ENCODE peak calls at places on chromosome 10, in six cellular contexts. L is heart right ventricle, W is neural crest cell, R is type B pancreatic cell, Z is left lung, B is left ventricle myocardium inferior. E is an unnamed sample.

GRCh38 chr10:29598861-29599311 is 35.9 kb downstream of the SVIL start:
- DNase-seq in L (no peak), W (no peak), R (peak; percentile 29), Z (no peak), B (no peak), E (no peak)

GRCh38 chr10:25125151-25125550 is 49.6 kb upstream of the GPR158 start:
- DNase-seq in L (no peak), W (peak; percentile 50), R (no peak), Z (no peak), B (no peak), E (no peak)

GRCh38 chr10:72088879-72089585 is 681 bp upstream of the SPOCK2 start:
- DNase-seq in L (peak; percentile 59), W (no peak), R (no peak), Z (no peak), B (peak; percentile 62), E (no peak)

GRCh38 chr10:78263521-78263988 is 229.9 kb downstream of the RPS24 start:
- DNase-seq in L (no peak), W (no peak), R (no peak), Z (no peak), B (no peak), E (no peak)

GRCh38 chr10:123772645-123773508 is 106.7 kb downstream of the GPR26 start:
- DNase-seq in L (no peak), W (no peak), R (no peak), Z (no peak), B (no peak), E (no peak)

GRCh38 chr10:114131094-114131493 is 42.9 kb downstream of the CCDC186 start:
- DNase-seq in L (no peak), W (no peak), R (no peak), Z (no peak), B (no peak), E (no peak)

GRCh38 chr10:6722616-6723004 is 142.5 kb upstream of the PRKCQ start:
- DNase-seq in L (no peak), W (no peak), R (no peak), Z (no peak), B (no peak), E (no peak)

GRCh38 chr10:58217612-58218011 is 50.1 kb downstream of the IPMK start:
- DNase-seq in L (no peak), W (no peak), R (no peak), Z (no peak), B (no peak), E (no peak)

GRCh38 chr10:96842896-96843723 is 11.0 kb downstream of the LCOR start:
- DNase-seq in L (no peak), W (no peak), R (no peak), Z (no peak), B (no peak), E (no peak)

GRCh38 chr10:49761201-49761788 is 828 bp downstream of the OGDHL start:
- DNase-seq in L (no peak), W (no peak), R (no peak), Z (no peak), B (no peak), E (no peak)

GRCh38 chr10:78164687-78165086 is 131.0 kb downstream of the RPS24 start:
- DNase-seq in L (no peak), W (no peak), R (no peak), Z (peak; percentile 73), B (no peak), E (no peak)

GRCh38 chr10:50286517-50286916 is 35.2 kb upstream of the ASAH2 start:
- DNase-seq in L (no peak), W (no peak), R (no peak), Z (no peak), B (no peak), E (no peak)

GRCh38 chr10:117167346-117168134 is 29.5 kb upstream of the VAX1 start:
- DNase-seq in L (no peak), W (no peak), R (no peak), Z (no peak), B (no peak), E (no peak)

GRCh38 chr10:97378933-97379921 is 21.9 kb downstream of the RRP12 start:
- DNase-seq in L (no peak), W (no peak), R (no peak), Z (peak; percentile 57), B (no peak), E (no peak)

GRCh38 chr10:122350893-122351292 is 23.6 kb upstream of the PLEKHA1 start:
- DNase-seq in L (no peak), W (no peak), R (no peak), Z (no peak), B (no peak), E (no peak)

GRCh38 chr10:22022257-22023051 is 18.9 kb upstream of the DNAJC1 start:
- DNase-seq in L (peak; percentile 14), W (no peak), R (no peak), Z (no peak), B (peak; percentile 39), E (no peak)

GRCh38 chr10:20084451-20084850 is 268.2 kb downstream of the PLXDC2 start:
- DNase-seq in L (no peak), W (no peak), R (no peak), Z (no peak), B (no peak), E (no peak)

GRCh38 chr10:71454347-71454746 is 57.6 kb downstream of the CDH23 start:
- DNase-seq in L (no peak), W (no peak), R (no peak), Z (no peak), B (no peak), E (no peak)

GRCh38 chr10:21760332-21760731 is 226.3 kb downstream of the MLLT10 start:
- DNase-seq in L (no peak), W (no peak), R (no peak), Z (no peak), B (no peak), E (no peak)

DNA sequence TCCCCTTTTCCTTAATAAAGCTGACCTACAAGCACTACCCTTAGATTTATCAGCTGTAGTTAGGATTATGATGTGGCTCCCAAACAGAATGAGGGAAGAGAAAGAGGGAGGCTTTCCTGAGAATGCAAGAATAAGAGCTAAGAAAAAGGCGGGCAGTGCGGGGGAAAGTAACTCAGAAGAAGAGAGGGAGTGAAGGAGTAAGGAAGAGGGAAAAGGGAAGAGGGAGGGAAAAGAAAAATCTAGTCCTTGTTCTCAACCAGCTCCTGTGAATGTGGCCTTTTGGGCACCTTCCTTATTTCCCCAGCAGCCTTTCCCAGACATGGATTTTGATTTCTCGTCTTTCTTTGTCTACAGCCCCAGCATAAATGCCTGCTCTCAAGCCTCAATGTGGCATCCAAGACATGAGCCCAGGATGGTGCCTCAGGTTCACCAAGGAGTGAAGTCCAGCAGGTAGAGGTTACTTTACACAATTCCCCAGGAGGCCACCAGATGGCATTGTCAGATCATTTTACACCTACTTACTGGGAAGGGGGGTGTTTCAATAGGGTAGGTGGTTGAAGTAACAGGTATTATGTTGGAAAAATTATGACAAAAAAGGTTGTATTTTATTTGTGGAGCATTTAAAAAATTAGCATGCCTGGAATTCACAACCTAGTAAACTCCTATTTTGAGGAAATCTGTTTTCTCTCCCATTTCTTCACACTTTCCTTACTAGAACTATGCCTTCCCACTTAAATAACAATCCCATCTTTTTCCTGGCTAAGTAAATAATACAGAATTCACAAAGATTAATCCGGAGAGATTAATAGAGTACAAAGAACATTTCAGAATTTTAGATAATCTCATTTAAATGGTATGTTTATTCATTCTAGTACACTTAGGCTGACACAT is 106.5 kb downstream of the HTR7 start:
- DNase-seq in L (no peak), W (peak; percentile 30), R (no peak), Z (no peak), B (no peak), E (no peak)
- TF ChIP-seq CTCF in L (peak; percentile 60), W (peak; percentile 86), R (peak; percentile 88), Z (peak; percentile 2), B (peak; percentile 72), E (peak; percentile 88)

DNA sequence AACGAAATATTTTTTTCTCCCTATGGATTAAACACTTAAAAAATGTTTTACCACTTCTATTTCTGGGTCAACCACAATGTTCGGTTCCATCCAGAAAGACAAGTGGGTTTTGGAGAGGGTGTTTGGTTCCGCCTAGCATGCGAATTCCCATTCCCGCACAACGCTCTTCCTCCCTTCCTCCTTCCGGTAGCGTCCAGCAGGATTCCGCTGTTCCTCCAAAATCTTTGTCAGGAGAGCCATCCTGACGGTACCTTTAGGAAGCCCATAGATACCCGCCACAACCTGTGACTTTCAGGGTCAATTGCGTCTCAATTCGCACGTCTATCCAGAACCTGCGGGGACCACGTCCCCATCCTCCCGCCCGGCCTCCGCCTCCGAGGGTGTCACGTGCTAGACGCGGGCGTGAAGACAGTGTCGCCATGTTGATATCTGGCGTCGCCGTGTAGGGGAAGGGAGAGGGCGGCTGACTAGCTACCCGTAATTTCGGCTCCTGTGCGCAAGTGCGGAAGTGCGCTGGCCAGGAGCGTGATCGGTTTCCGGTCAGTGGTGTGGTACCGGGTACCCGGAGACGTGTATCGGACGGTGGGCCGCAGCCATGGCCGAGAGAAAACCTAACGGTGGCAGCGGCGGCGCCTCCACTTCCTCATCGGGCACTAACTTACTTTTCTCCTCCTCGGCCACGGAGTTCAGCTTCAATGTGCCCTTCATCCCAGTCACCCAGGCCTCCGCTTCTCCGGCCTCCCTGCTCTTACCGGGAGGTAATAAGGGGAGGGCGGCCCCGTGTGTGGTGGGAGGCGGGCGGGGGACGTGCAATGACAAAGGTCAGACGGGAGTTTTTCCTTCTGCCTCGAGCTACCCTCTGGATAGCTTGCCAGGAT is at the start of gene SEC23IP:
- DNase-seq in L (peak; percentile 96), W (peak; percentile 87), R (peak; percentile 94), Z (peak; percentile 99), B (peak; percentile 96), E (peak; percentile 98)
- TF ChIP-seq CTCF in L (no peak), W (no peak), R (peak; percentile 36), Z (no peak), B (peak; percentile 23), E (no peak)

DNA sequence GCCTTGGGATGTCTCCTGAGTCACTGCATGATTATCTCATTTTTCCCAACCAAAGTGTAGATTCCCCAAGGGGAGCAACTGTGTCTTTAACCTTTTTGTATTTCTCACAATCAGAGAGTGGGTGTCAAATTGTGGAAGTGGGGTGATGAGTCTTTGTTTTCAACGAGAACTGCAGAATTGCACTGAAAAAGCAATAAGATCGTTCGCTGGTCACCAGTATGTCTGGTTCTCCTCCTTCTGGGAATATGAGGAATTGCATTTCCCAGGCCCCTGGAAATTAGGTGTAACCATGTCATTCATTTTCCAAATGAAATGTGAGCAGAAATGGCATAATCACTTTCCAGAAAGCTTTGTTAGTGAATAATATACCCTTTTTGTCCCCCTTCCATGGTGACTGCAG is 326.9 kb downstream of the GPAM start:
- DNase-seq in L (no peak), W (no peak), R (no peak), Z (no peak), B (no peak), E (no peak)
- TF ChIP-seq CTCF in L (peak; percentile 21), W (peak; percentile 29), R (peak; percentile 59), Z (no peak), B (no peak), E (no peak)

DNA sequence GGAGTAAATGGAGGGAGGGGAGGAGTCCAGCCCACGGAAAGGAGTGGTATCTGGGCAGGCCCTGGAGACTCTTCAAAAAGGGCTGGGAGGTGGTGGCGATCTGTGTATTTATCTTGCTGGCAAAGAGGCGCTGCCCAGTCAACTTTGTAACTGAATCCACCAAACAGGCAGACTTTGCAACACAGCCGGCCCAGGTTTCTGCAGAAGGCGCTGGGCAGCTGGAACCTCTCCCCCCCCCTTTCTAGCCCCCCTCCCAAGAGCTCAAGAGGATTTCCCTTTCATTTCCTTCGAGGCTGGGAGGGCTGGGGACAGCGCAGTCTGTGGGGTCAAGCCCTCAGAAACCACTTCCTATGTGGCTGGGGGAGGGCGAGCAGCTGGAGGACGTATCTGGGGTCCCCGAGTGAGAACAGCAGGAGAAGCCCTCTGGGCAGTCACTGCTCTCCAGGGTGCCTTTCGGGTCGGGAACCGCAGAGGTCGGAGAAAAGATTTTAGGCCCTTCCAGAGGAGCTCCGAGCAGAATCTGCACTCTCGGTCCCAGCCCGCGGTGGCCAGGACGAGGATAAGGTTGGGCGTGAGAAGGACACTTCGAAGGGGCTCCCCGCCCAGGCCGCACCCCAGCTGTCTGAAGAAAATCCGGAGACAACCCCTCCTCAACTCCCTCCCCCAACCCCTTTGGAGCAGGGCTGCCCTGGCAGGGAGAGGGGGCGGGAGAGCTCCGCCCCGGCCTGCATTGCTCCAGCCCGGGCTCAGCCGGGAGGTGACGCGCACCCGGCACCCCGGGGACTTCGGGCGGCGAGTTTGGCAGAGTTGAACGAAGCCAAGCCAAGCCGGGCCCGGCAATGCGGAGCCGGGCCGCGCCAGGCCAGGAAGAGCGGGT is 943 bp downstream of the ZCCHC24 start:
- DNase-seq in L (peak; percentile 86), W (peak; percentile 24), R (no peak), Z (peak; percentile 91), B (peak; percentile 81), E (peak; percentile 89)
- TF ChIP-seq CTCF in L (no peak), W (no peak), R (no peak), Z (no peak), B (no peak), E (no peak)